ENCODE peak calls at places on chromosomes 11 and 22, in five cellular contexts. Q, A, B, V and I are unnamed samples.

GRCh38 chr11:119222308-119222707 is 16.2 kb downstream of the CBL start:
- DNase-seq in Q (no peak), A (no peak), B (no peak), V (no peak), I (no peak)

GRCh38 chr11:111944139-111944538 is 7.0 kb downstream of the DIXDC1 start:
- DNase-seq in Q (no peak), A (no peak), B (no peak), V (no peak), I (no peak)

GRCh38 chr11:95456704-95457491 is 225.9 kb upstream of the SESN3 start:
- DNase-seq in Q (no peak), A (no peak), B (no peak), V (no peak), I (no peak)

GRCh38 chr11:23151819-23152218 is 291.5 kb upstream of the CCDC179 start:
- DNase-seq in Q (no peak), A (no peak), B (no peak), V (no peak), I (no peak)

GRCh38 chr22:36641902-36642640 is 61.5 kb downstream of the CACNG2 start:
- DNase-seq in Q (no peak), A (no peak), B (no peak), V (peak; percentile 74), I (no peak)

GRCh38 chr11:119295178-119295577 is 21.8 kb downstream of the MCAM start:
- DNase-seq in Q (no peak), A (no peak), B (no peak), V (no peak), I (no peak)

GRCh38 chr11:27440090-27440489 is 32.5 kb downstream of the LGR4 start:
- DNase-seq in Q (no peak), A (no peak), B (no peak), V (no peak), I (no peak)

GRCh38 chr11:44797886-44798683 is 71.3 kb downstream of the TSPAN18 start:
- DNase-seq in Q (no peak), A (no peak), B (no peak), V (no peak), I (no peak)

GRCh38 chr11:126993599-126993998 is 7.0 kb downstream of the KIRREL3 start:
- DNase-seq in Q (no peak), A (no peak), B (no peak), V (no peak), I (no peak)

GRCh38 chr11:75474878-75475766 is 42.1 kb upstream of the KLHL35 start:
- DNase-seq in Q (no peak), A (peak; percentile 75), B (no peak), V (no peak), I (peak; percentile 71)

GRCh38 chr22:37632174-37633081 is 7.0 kb upstream of the SH3BP1 start:
- DNase-seq in Q (no peak), A (no peak), B (peak; percentile 46), V (no peak), I (no peak)

GRCh38 chr11:2791521-2792375 is 92.0 kb upstream of the KCNQ1OT1 start:
- DNase-seq in Q (no peak), A (peak; percentile 13), B (peak; percentile 42), V (no peak), I (peak; percentile 34)

GRCh38 chr22:26589845-26590524 is at the start of gene TPST2:
- DNase-seq in Q (no peak), A (peak; percentile 68), B (peak; percentile 87), V (peak; percentile 75), I (peak; percentile 80)

GRCh38 chr22:50705219-50705691 is 32.6 kb downstream of the SHANK3 start:
- DNase-seq in Q (no peak), A (peak; percentile 39), B (peak; percentile 53), V (no peak), I (peak; percentile 69)

GRCh38 chr11:975824-976223 is 50.2 kb downstream of the AP2A2 start:
- DNase-seq in Q (no peak), A (no peak), B (no peak), V (no peak), I (no peak)

GRCh38 chr11:65958774-65959420 is 2.6 kb upstream of the SART1 start:
- DNase-seq in Q (no peak), A (no peak), B (no peak), V (no peak), I (no peak)

GRCh38 chr22:42169055-42169469 is 38.5 kb upstream of the CYP2D6 start:
- DNase-seq in Q (no peak), A (peak; percentile 67), B (peak; percentile 65), V (no peak), I (peak; percentile 55)

GRCh38 chr11:17653606-17654005 is 65.8 kb upstream of the MYOD1 start:
- DNase-seq in Q (no peak), A (no peak), B (no peak), V (no peak), I (no peak)

GRCh38 chr11:75888391-75888790 is 73.4 kb downstream of the UVRAG start:
- DNase-seq in Q (no peak), A (no peak), B (no peak), V (no peak), I (no peak)

GRCh38 chr11:494761-495536 is 12.1 kb downstream of the RNH1 start:
- DNase-seq in Q (no peak), A (no peak), B (no peak), V (no peak), I (no peak)

GRCh38 chr11:62712861-62713260 is 5.4 kb downstream of the GNG3 start:
- DNase-seq in Q (no peak), A (no peak), B (no peak), V (no peak), I (no peak)
- H3K27ac ChIP-seq in Q (no peak overlapping the region), A (no peak overlapping the region), B (peak overlapping the region; percentile 56), V (no peak overlapping the region), I (peak overlapping the region; percentile 70)

GRCh38 chr11:64011371-64011770 is 24.4 kb upstream of the FLRT1 start:
- DNase-seq in Q (no peak), A (no peak), B (no peak), V (no peak), I (no peak)

GRCh38 chr11:64015510-64015909 is 20.2 kb upstream of the FLRT1 start:
- DNase-seq in Q (no peak), A (no peak), B (no peak), V (no peak), I (no peak)

GRCh38 chr11:64010783-64011182 is 24.5 kb downstream of the OTUB1 start:
- DNase-seq in Q (no peak), A (no peak), B (no peak), V (no peak), I (no peak)

GRCh38 chr11:64014361-64014760 is 21.4 kb upstream of the FLRT1 start:
- DNase-seq in Q (no peak), A (no peak), B (no peak), V (no peak), I (no peak)

GRCh38 chr11:64013141-64013896 is 22.4 kb upstream of the FLRT1 start:
- DNase-seq in Q (no peak), A (no peak), B (no peak), V (no peak), I (no peak)
- H3K27ac ChIP-seq in Q (no peak overlapping the region), A (no peak overlapping the region), B (no peak overlapping the region), V (peak overlapping the region; percentile 6), I (no peak overlapping the region)

DNA sequence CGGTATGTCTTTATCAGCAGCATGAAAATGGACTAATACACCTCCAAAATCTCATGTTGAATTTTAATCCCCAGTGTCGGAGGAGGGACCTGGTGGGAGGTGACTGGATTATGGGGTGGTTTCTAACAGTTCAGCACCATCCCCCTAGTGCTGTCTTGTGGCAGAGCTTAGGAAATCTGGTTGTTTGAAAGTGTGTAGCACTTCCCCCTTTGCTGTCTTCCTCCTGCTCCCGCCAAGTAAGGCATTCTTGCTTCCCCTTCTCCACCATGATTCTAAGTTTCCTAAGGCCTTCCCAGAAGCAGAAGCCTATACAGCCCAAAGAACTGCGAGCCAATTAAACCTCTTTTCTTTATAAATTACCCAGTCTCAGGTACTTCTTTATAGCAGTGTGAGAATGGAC is 4.0 kb downstream of the CD59 start:
- DNase-seq in Q (no peak), A (no peak), B (no peak), V (no peak), I (no peak)
- H3K27ac ChIP-seq in Q (no peak overlapping the region), A (no peak overlapping the region), B (no peak overlapping the region), V (no peak overlapping the region), I (peak overlapping the region; percentile 15)

GRCh38 chr22:23534851-23535717 is 45.0 kb downstream of the IGLL1 start:
- DNase-seq in Q (no peak), A (no peak), B (peak; percentile 42), V (no peak), I (no peak)

GRCh38 chr22:23537421-23537820 is 42.7 kb downstream of the IGLL1 start:
- DNase-seq in Q (no peak), A (no peak), B (peak; percentile 27), V (no peak), I (peak; percentile 3)

GRCh38 chr22:23539135-23539838 is 40.8 kb downstream of the IGLL1 start:
- DNase-seq in Q (peak; percentile 40), A (peak; percentile 72), B (peak; percentile 78), V (peak; percentile 44), I (peak; percentile 83)

GRCh38 chr22:23538502-23538860 is 41.6 kb downstream of the IGLL1 start:
- DNase-seq in Q (no peak), A (no peak), B (peak; percentile 23), V (no peak), I (no peak)

DNA sequence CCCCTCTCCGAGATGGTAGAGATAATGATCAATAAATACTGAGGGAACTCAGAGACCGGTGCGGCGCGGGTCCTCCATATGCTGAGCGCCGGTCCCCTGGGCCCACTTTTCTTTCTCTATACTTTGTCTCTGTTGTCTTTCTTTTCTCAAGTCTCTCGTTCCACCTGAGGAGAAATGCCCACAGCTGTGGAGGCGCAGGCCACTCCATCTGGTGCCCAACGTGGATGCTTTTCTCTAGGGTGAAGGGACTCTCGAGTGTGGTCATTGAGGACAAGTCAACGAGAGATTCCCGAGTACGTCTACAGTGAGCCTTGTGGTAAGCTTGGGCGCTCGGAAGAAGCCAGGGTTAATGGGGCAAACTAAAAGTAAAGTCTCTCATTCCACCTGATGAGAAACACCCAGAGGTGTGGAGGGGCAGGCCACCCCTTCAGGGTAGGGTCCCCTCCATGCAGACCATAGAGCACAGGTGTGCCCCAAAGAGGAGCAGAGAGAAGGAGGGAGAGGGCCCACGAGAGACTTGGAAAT is 43.2 kb downstream of the IGLL1 start:
- DNase-seq in Q (no peak), A (no peak), B (peak; percentile 38), V (no peak), I (no peak)
- H3K27ac ChIP-seq in Q (no peak overlapping the region), A (no peak overlapping the region), B (no peak overlapping the region), V (no peak overlapping the region), I (no peak overlapping the region)

DNA sequence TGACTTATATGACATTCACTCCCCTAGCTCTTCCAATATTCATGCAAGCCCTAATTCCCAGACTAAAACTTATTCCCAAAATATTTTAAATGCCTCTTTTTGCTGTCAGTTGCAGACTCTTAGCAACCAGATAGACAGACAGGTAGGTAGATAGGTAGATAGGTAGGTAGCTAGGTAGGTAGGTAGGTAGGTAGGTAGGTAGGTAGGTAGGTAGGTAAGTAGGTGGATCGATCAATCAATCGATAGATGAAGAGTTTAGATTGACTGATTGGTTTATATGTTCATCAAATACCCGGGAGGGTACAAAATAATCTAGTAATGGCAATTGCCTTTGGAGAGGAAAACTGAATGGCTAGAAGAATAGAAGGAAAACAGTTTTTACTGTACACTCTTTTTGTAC is 86.3 kb downstream of the TTC28 start:
- DNase-seq in Q (no peak), A (no peak), B (no peak), V (no peak), I (no peak)
- H3K27ac ChIP-seq in Q (no peak overlapping the region), A (no peak overlapping the region), B (no peak overlapping the region), V (no peak overlapping the region), I (no peak overlapping the region)